ENCODE peak calls at places on chromosomes 11 and 22, in eight cellular contexts. L is pancreas, V is GM23338, H is breast epithelium, B is upper lobe of right lung, Q is fibroblast of mammary gland, N is K562, M is GM06990. Y is an unnamed sample.

GRCh38 chr11:75152090-75152489 is 1.2 kb downstream of the SLCO2B1 start:
- DNase-seq in M (no peak), N (no peak), B (no peak), L (peak), V (no peak), H (no peak), Q (no peak), Y (no peak)

GRCh38 chr11:67612751-67613150 is 6.0 kb downstream of the NDUFV1 start:
- DNase-seq in Q (no peak), B (no peak), M (no peak), H (no peak), N (no peak), V (no peak), L (peak), Y (no peak)

GRCh38 chr11:95556342-95557151 is 233.0 kb downstream of the FAM76B start:
- DNase-seq in M (peak), V (peak), L (no peak), H (no peak), N (no peak), Q (peak), B (no peak), Y (peak)

GRCh38 chr22:29269230-29269604 is 1.1 kb downstream of the EWSR1 start:
- DNase-seq in H (no peak), B (no peak), V (peak), M (no peak), L (no peak), Q (no peak), N (no peak), Y (no peak)

GRCh38 chr11:394034-394857 is at the start of gene PKP3:
- DNase-seq in V (peak), N (peak), Q (peak), H (peak), B (peak), M (no peak), L (peak), Y (peak)

GRCh38 chr11:108906329-108906728 is 241.5 kb downstream of the DDX10 start:
- DNase-seq in N (no peak), V (no peak), M (no peak), Q (peak), L (no peak), B (no peak), H (no peak), Y (peak)

GRCh38 chr11:77287136-77287535 is 14.3 kb downstream of the GDPD4 start:
- DNase-seq in N (no peak), H (no peak), Q (peak), L (no peak), B (no peak), M (no peak), V (no peak), Y (no peak)

GRCh38 chr11:6703247-6704063 is 20.3 kb upstream of the MRPL17 start:
- DNase-seq in V (peak), B (no peak), N (no peak), Q (peak), M (no peak), L (no peak), H (peak), Y (peak)

GRCh38 chr22:39278040-39278439 is 33.3 kb upstream of the PDGFB start:
- DNase-seq in V (peak), M (no peak), B (no peak), H (no peak), Q (peak), L (no peak), N (no peak), Y (peak)

GRCh38 chr11:103222801-103223200 is 113.6 kb downstream of the DYNC2H1 start:
- DNase-seq in H (no peak), Q (peak), V (no peak), N (no peak), M (no peak), B (no peak), L (no peak), Y (no peak)

GRCh38 chr11:2511421-2512369 is 66.9 kb downstream of the KCNQ1 start:
- DNase-seq in H (peak), N (peak), B (peak), V (no peak), Q (no peak), M (no peak), L (peak), Y (peak)

GRCh38 chr11:130636672-130637463 is 188.4 kb downstream of the ADAMTS15 start:
- DNase-seq in L (no peak), B (no peak), Q (peak), M (no peak), V (no peak), N (no peak), H (peak), Y (peak)

GRCh38 chr11:28400236-28401100 is 292.3 kb downstream of the METTL15 start:
- DNase-seq in B (no peak), V (no peak), M (no peak), L (no peak), H (no peak), Q (peak), N (no peak), Y (peak)

GRCh38 chr11:12171921-12172320 is 61.5 kb downstream of the MICAL2 start:
- DNase-seq in Q (no peak), B (peak), M (no peak), N (no peak), V (no peak), L (no peak), H (no peak), Y (no peak)

GRCh38 chr11:113411536-113411935 is 24.0 kb downstream of the ANKK1 start:
- DNase-seq in L (no peak), M (no peak), V (no peak), H (no peak), B (no peak), N (no peak), Q (no peak), Y (no peak)

GRCh38 chr11:11306855-11307254 is 46.2 kb downstream of the CSNK2A3 start:
- DNase-seq in M (no peak), B (no peak), L (no peak), Q (peak), N (no peak), V (no peak), H (no peak), Y (no peak)

GRCh38 chr11:59865031-59865430 is 1.3 kb downstream of the TCN1 start:
- DNase-seq in H (no peak), V (no peak), M (no peak), L (no peak), Q (no peak), B (no peak), N (no peak), Y (no peak)

GRCh38 chr22:35430897-35431322 is 31.0 kb downstream of the MCM5 start:
- DNase-seq in Q (peak), B (peak), N (peak), M (peak), H (peak), L (peak), V (peak), Y (peak)

GRCh38 chr11:1075341-1075911 is 752 bp downstream of the MUC2 start:
- DNase-seq in Q (no peak), L (peak), V (no peak), M (no peak), B (peak), H (no peak), N (no peak), Y (no peak)

GRCh38 chr11:50071584-50072225 is 39.0 kb downstream of the OR4C45 start:
- DNase-seq in B (no peak), M (no peak), N (no peak), V (no peak), Q (no peak), H (no peak), L (peak), Y (no peak)

GRCh38 chr11:86758171-86758570 is 42.2 kb upstream of the PRSS23 start:
- DNase-seq in N (no peak), Q (no peak), V (no peak), B (no peak), L (no peak), M (no peak), H (no peak), Y (no peak)

GRCh38 chr11:67111261-67111660 is 7.8 kb upstream of the KDM2A start:
- DNase-seq in H (no peak), L (no peak), B (no peak), N (no peak), M (no peak), Q (peak), V (no peak), Y (peak)

GRCh38 chr11:24900524-24900923 is 403.7 kb downstream of the LUZP2 start:
- DNase-seq in H (no peak), N (no peak), B (no peak), L (no peak), V (no peak), M (no peak), Q (no peak), Y (no peak)

GRCh38 chr22:30047364-30047738 is 32.9 kb upstream of the HORMAD2 start:
- DNase-seq in B (no peak), M (no peak), N (peak), H (no peak), V (peak), L (no peak), Q (peak), Y (peak)

GRCh38 chr22:46536559-46537220 is 730 bp downstream of the CELSR1 start:
- DNase-seq in L (no peak), N (no peak), M (no peak), B (no peak), V (peak), H (no peak), Q (no peak), Y (no peak)

GRCh38 chr22:37184380-37184755 is 3.7 kb downstream of the C1QTNF6 start:
- DNase-seq in H (no peak), N (no peak), L (peak), M (no peak), V (no peak), B (peak), Q (no peak), Y (no peak)
- H3K4me3 ChIP-seq in H (no peak), N (no peak), L (no peak), M (no peak), V (no peak), B (no peak), Q (no peak), Y (no peak)

GRCh38 chr11:10091314-10092045 is 202.5 kb downstream of the SBF2 start:
- DNase-seq in B (no peak), V (no peak), N (no peak), Q (no peak), L (no peak), H (no peak), M (no peak), Y (no peak)
- TF ChIP-seq CTCF in B (no peak), V (no peak), N (no peak), Q (no peak), L (no peak), H (no peak), M (no peak), Y (no peak)

GRCh38 chr11:45102810-45103621 is 43.4 kb upstream of the PRDM11 start:
- DNase-seq in Q (peak), V (peak), M (peak), B (no peak), H (peak), N (peak), L (peak), Y (peak)
- H3K4me3 ChIP-seq in Q (peak), V (no peak), M (no peak), B (no peak), H (no peak), N (no peak), L (no peak), Y (peak)

DNA sequence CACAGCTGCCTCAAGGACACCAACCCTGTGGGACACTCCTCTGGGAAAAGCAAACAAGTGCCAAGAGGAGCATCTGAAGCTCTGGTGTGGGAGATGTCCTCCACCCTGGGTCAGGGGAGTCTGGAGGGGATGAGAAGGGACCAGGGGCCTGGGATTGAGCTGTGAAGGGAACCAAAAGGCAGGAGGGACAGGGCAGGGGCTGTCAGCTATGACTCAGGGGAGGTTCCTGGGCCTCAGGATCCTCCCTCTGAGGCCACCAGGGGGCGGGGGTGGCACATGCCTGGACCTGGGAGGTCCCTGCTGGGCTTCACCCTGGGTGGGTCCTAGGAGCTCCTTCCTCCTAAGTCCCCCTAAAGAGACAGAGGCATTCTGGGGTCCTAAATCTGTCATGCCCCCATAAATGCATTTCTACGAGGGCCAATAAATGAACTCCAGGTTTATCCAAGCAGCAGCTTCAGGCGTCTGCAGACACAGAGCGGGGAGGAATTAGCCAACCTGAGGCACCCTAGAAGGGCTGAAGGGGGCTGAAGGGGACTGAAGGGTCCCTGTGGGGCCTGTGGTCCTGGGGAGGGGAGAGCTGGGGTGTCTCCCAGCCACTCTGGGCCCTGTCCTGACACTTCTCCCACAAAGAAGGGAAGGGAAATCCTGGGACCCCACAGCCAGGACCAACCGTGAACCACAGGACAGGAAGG is 31.9 kb upstream of the IGLL5 start:
- DNase-seq in N (peak), H (no peak), Q (peak), M (no peak), L (no peak), V (peak), B (no peak), Y (no peak)
- TF ChIP-seq CTCF in N (no peak), H (no peak), Q (peak), M (peak), L (no peak), V (peak), B (peak), Y (peak)

Y was measured in AG10803.